ENCODE peak calls at places on chromosomes 11 and 22, in five cellular contexts. X is sciatic nerve; Y is heart right ventricle; B is heart left ventricle; L is activated CD8-positive, alpha-beta memory T cell treated with anti-CD3 and anti-CD28 coated beads, Interleukin-2, amount 10 ng/mL, durations not matched to agents 7 days and 5 days. Q is an unnamed sample.

GRCh38 chr11:17714356-17714854 is 5.0 kb upstream of the MYOD1 start:
- ATAC-seq in X (no peak), Y (peak), B (peak), L (no peak), Q (no peak)

GRCh38 chr22:41781508-41781906 is 19.0 kb upstream of the CCDC134 start:
- ATAC-seq in X (no peak), Y (peak), B (peak), L (peak), Q (no peak)

GRCh38 chr22:46688949-46689348 is 49.1 kb downstream of the CERK start:
- ATAC-seq in X (peak), Y (peak), B (peak), L (no peak), Q (no peak)

GRCh38 chr11:826836-827145 is 928 bp upstream of the CRACR2B start:
- ATAC-seq in X (no peak), Y (no peak), B (no peak), L (no peak), Q (no peak)

GRCh38 chr11:66126064-66126463 is 56.0 kb downstream of the PACS1 start:
- ATAC-seq in X (no peak), Y (no peak), B (no peak), L (peak), Q (peak)

GRCh38 chr11:97856666-97857065 is 1164.1 kb upstream of the CNTN5 start:
- ATAC-seq in X (no peak), Y (no peak), B (no peak), L (no peak), Q (no peak)

GRCh38 chr22:45413013-45413367 is 409 bp downstream of the SMC1B start:
- ATAC-seq in X (no peak), Y (peak), B (no peak), L (no peak), Q (no peak)

GRCh38 chr11:70871881-70872280 is 380.5 kb downstream of the SHANK2 start:
- ATAC-seq in X (no peak), Y (no peak), B (no peak), L (no peak), Q (no peak)

GRCh38 chr11:7665473-7666291 is 7.6 kb downstream of the CYB5R2 start:
- ATAC-seq in X (peak), Y (peak), B (peak), L (peak), Q (peak)

GRCh38 chr11:1771700-1772099 is 8.0 kb upstream of the CTSD start:
- ATAC-seq in X (peak), Y (no peak), B (no peak), L (no peak), Q (no peak)

GRCh38 chr11:114102993-114103896 is 43.7 kb downstream of the ZBTB16 start:
- ATAC-seq in X (no peak), Y (no peak), B (no peak), L (peak), Q (no peak)

GRCh38 chr11:64716471-64717267 is 6.3 kb downstream of the NRXN2 start:
- ATAC-seq in X (no peak), Y (no peak), B (no peak), L (no peak), Q (no peak)

GRCh38 chr11:78492973-78493372 is 75.4 kb upstream of the GAB2 start:
- ATAC-seq in X (no peak), Y (no peak), B (no peak), L (no peak), Q (no peak)

GRCh38 chr11:86460461-86461404 is 86.0 kb downstream of the CCDC81 start:
- ATAC-seq in X (peak), Y (no peak), B (peak), L (no peak), Q (no peak)

GRCh38 chr11:83317757-83318548 is 31.8 kb upstream of the CCDC90B start:
- ATAC-seq in X (no peak), Y (no peak), B (no peak), L (no peak), Q (no peak)

GRCh38 chr11:47705722-47706121 is 9.4 kb downstream of the AGBL2 start:
- ATAC-seq in X (no peak), Y (no peak), B (no peak), L (no peak), Q (no peak)

GRCh38 chr22:39352301-39352867 is 2.6 kb downstream of the SYNGR1 start:
- ATAC-seq in X (no peak), Y (no peak), B (no peak), L (no peak), Q (no peak)

GRCh38 chr11:121722431-121723256 is 269.9 kb upstream of the SORL1-AS1 start:
- ATAC-seq in X (peak), Y (peak), B (peak), L (no peak), Q (no peak)

GRCh38 chr11:116864531-116864930 is 27.1 kb upstream of the APOA1 start:
- ATAC-seq in X (no peak), Y (no peak), B (no peak), L (no peak), Q (no peak)

GRCh38 chr22:17845790-17846189 is 71.5 kb upstream of the BID start:
- ATAC-seq in X (peak), Y (peak), B (peak), L (no peak), Q (no peak)

GRCh38 chr11:85299247-85299646 is 327.9 kb downstream of the DLG2 start:
- ATAC-seq in X (no peak), Y (no peak), B (no peak), L (no peak), Q (no peak)

GRCh38 chr11:88508808-88509581 is 171.5 kb upstream of the CTSC start:
- ATAC-seq in X (peak), Y (no peak), B (no peak), L (peak), Q (peak)

GRCh38 chr11:73281796-73282660 is 9.9 kb downstream of the P2RY6 start:
- ATAC-seq in X (no peak), Y (no peak), B (no peak), L (peak), Q (no peak)

GRCh38 chr11:94557992-94558391 is 9.2 kb upstream of the PIWIL4 start:
- ATAC-seq in X (no peak), Y (no peak), B (no peak), L (no peak), Q (no peak)

GRCh38 chr11:115606223-115607220 is 102.3 kb upstream of the CADM1 start:
- ATAC-seq in X (no peak), Y (peak), B (peak), L (no peak), Q (no peak)

GRCh38 chr11:75150879-75151278 is at the start of gene SLCO2B1:
- ATAC-seq in X (peak), Y (peak), B (peak), L (no peak), Q (no peak)

GRCh38 chr11:74025467-74026166 is 16.7 kb upstream of the UCP3 start:
- ATAC-seq in X (no peak), Y (no peak), B (no peak), L (no peak), Q (no peak)

GRCh38 chr11:77115181-77115611 is 12.6 kb downstream of the OMP start:
- ATAC-seq in X (no peak), Y (peak), B (no peak), L (no peak), Q (no peak)

GRCh38 chr11:65321828-65322495 is 7.3 kb downstream of the CDC42EP2 start:
- ATAC-seq in X (peak), Y (no peak), B (no peak), L (no peak), Q (no peak)

GRCh38 chr11:95302211-95302610 is 71.2 kb upstream of the SESN3 start:
- ATAC-seq in X (no peak), Y (no peak), B (no peak), L (no peak), Q (no peak)

GRCh38 chr11:3867209-3868071 is 12.0 kb downstream of the STIM1 start:
- ATAC-seq in X (peak), Y (peak), B (peak), L (no peak), Q (peak)

GRCh38 chr11:8959546-8960166 is 4.6 kb downstream of the TMEM9B start:
- ATAC-seq in X (peak), Y (no peak), B (peak), L (peak), Q (peak)

GRCh38 chr11:281486-282161 is 3.4 kb downstream of the NLRP6 start:
- ATAC-seq in X (no peak), Y (no peak), B (no peak), L (peak), Q (no peak)

GRCh38 chr22:49574861-49575702 is 252.6 kb downstream of the BRD1 start:
- ATAC-seq in X (no peak), Y (peak), B (peak), L (no peak), Q (no peak)